ENCODE peak calls at places on chromosomes 5 and 9, in four cellular contexts. S, Y, G and U are unnamed samples.

GRCh38 chr9:78073722-78074121 is 42.1 kb upstream of the GNAQ start:
- DNase-seq in S (no peak), Y (no peak), G (no peak), U (no peak)

GRCh38 chr9:131836607-131837315 is 96.9 kb upstream of the RAPGEF1 start:
- DNase-seq in S (no peak), Y (no peak), G (no peak), U (no peak)

GRCh38 chr9:38205279-38205678 is 136.3 kb upstream of the SHB start:
- DNase-seq in S (no peak), Y (no peak), G (no peak), U (no peak)

GRCh38 chr5:18744990-18745590 is 1110.8 kb downstream of the TAF11L14 start:
- DNase-seq in S (no peak), Y (no peak), G (no peak), U (no peak)

GRCh38 chr5:77627869-77628674 is 10.4 kb downstream of the OTP start:
- DNase-seq in S (peak; percentile 77), Y (no peak), G (no peak), U (no peak)

GRCh38 chr5:19880430-19880829 is 107.6 kb downstream of the CDH18 start:
- DNase-seq in S (no peak), Y (no peak), G (no peak), U (no peak)

GRCh38 chr5:123543438-123543837 is 31.5 kb downstream of the CSNK1G3 start:
- DNase-seq in S (no peak), Y (no peak), G (no peak), U (no peak)

GRCh38 chr9:97954550-97954989 is 16.6 kb upstream of the HEMGN start:
- DNase-seq in S (peak; percentile 80), Y (no peak), G (peak; percentile 17), U (peak; percentile 24)

GRCh38 chr5:115379622-115380344 is 83.3 kb upstream of the CCDC112 start:
- DNase-seq in S (no peak), Y (no peak), G (no peak), U (no peak)

GRCh38 chr9:16532681-16533450 is 337.6 kb downstream of the BNC2 start:
- DNase-seq in S (no peak), Y (peak; percentile 91), G (no peak), U (no peak)

GRCh38 chr9:132114102-132114707 is 34.5 kb upstream of the MED27 start:
- DNase-seq in S (peak; percentile 82), Y (peak; percentile 60), G (no peak), U (peak; percentile 76)

GRCh38 chr9:92807757-92808725 is 43.4 kb upstream of the BICD2 start:
- DNase-seq in S (peak; percentile 51), Y (no peak), G (no peak), U (no peak)

GRCh38 chr9:114078781-114079156 is 669 bp upstream of the AMBP start:
- DNase-seq in S (no peak), Y (no peak), G (no peak), U (no peak)

GRCh38 chr9:71665247-71665646 is 103.1 kb downstream of the CEMIP2 start:
- DNase-seq in S (no peak), Y (no peak), G (no peak), U (no peak)

GRCh38 chr5:54454602-54455001 is 897 bp upstream of the HSPB3 start:
- DNase-seq in S (no peak), Y (no peak), G (no peak), U (no peak)

GRCh38 chr9:16328349-16328748 is 542.1 kb downstream of the BNC2 start:
- DNase-seq in S (no peak), Y (no peak), G (no peak), U (no peak)

GRCh38 chr5:180806351-180807011 is 3.9 kb upstream of the MGAT1 start:
- DNase-seq in S (no peak), Y (no peak), G (no peak), U (no peak)

GRCh38 chr5:180787711-180788431 is 14.7 kb downstream of the MGAT1 start:
- DNase-seq in S (peak; percentile 66), Y (peak; percentile 57), G (no peak), U (no peak)

GRCh38 chr9:19229725-19230355 is 653 bp upstream of the DENND4C start:
- DNase-seq in S (peak; percentile 76), Y (no peak), G (peak; percentile 21), U (no peak)

GRCh38 chr5:179878222-179879002 is 19.8 kb upstream of the MRNIP start:
- DNase-seq in S (no peak), Y (no peak), G (no peak), U (no peak)

GRCh38 chr5:179729303-179729702 is 3.3 kb upstream of the MAML1 start:
- DNase-seq in S (no peak), Y (no peak), G (no peak), U (no peak)

GRCh38 chr9:16571127-16571848 is 299.2 kb downstream of the BNC2 start:
- DNase-seq in S (no peak), Y (peak; percentile 43), G (no peak), U (no peak)

GRCh38 chr5:12848709-12849108 is 944.5 kb upstream of the CTNND2 start:
- DNase-seq in S (no peak), Y (no peak), G (no peak), U (no peak)

GRCh38 chr5:66669086-66669861 is 73.1 kb downstream of the MAST4 start:
- DNase-seq in S (no peak), Y (no peak), G (no peak), U (no peak)

GRCh38 chr5:151285683-151286082 is 17.9 kb downstream of the SLC36A3 start:
- DNase-seq in S (no peak), Y (no peak), G (no peak), U (no peak)

GRCh38 chr9:96555567-96556386 is 63.9 kb downstream of the CDC14B start:
- DNase-seq in S (no peak), Y (peak; percentile 44), G (no peak), U (no peak)

GRCh38 chr5:158807-159447 is 32.4 kb upstream of the LRRC14B start:
- DNase-seq in S (peak; percentile 35), Y (no peak), G (no peak), U (no peak)

DNA sequence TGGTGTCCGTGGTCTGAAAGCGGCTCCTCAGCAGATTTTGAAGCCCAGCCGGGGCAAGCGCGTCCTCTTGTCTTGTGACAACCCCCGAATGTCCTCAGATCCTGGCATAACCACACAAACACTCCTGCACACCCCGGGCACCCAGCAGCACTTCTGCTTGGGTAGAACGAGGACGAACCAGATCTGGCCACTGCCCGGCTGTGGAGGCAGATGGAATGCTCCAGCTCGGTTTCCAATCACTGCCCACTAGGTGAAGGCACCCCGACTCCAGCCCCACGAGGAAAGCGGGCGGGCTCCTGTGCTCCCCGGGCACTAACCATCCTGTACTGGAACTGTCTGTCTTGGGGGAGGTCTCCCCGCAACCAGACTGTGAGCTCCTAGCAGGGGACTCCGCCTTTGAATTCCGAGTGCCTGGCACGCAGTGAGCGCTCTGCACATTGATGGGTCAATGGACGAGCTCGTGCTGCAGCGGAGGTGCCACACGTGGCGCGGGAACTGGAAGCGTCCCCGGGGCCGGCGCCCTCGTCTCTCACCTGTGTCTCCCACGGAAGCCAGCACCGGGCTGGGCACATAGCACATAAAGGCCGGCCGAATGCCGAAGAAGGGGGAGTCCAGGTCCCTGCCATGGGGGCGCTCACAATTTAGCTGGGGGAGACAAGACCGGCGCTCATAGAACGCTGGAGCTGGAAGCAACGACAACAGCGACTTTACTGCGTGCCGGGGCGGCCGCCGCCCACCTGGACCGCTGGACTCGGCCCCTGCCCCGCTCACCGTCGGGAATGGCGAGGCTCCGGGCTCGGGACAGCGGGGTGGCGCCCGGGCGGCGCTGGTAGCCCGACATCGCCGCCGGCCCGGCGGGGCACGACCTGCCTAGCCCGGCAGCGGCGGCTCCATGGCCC is 608 bp downstream of the ENTR1 start:
- DNase-seq in S (no peak), Y (peak; percentile 22), G (no peak), U (no peak)
- H3K27ac ChIP-seq in S (no peak overlapping the region), Y (peak overlapping the region; percentile 74), G (peak overlapping the region; percentile 71), U (no peak overlapping the region)

DNA sequence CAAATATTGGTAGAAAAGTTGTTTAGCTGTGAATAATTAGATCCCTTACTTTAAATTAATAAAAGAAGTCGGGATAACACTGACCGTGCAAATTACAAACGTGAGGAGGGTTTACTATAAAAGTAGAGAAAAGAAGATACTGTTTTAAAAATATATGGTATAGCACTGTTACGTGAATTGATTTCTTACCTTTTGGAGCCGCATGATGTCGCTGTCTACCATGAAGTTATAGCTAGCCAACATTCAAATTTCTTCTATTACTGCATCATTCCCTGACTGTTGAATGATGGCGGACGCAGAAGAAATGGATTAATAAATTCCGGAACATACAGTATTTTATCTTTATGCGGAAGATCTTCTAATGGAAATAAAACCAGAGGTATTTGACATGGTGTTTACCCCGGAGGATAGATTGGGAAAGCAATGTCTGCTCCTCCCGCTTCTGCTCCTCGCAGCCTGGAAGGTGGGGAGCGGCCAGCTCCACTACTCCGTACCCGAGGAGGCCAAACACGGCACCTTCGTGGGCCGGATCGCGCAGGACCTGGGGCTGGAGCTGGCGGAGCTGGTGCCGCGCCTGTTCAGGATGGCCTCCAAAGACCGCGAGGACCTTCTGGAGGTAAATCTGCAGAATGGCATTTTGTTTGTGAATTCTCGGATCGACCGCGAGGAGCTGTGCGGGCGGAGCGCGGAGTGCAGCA is at the start of gene PCDHA6:
- DNase-seq in S (no peak), Y (no peak), G (no peak), U (no peak)
- H3K14ac ChIP-seq in S (peak within 1 kb of the TSS; percentile 76), Y (no peak within 1 kb of the TSS), G (no peak within 1 kb of the TSS), U (peak within 1 kb of the TSS; percentile 82)

GRCh38 chr5:124580925-124581821 is 165.3 kb downstream of the ZNF608 start:
- DNase-seq in S (peak; percentile 96), Y (no peak), G (peak; percentile 90), U (peak; percentile 79)

GRCh38 chr5:124583469-124584350 is 162.7 kb downstream of the ZNF608 start:
- DNase-seq in S (no peak), Y (peak; percentile 95), G (no peak), U (no peak)

GRCh38 chr5:124584991-124585715 is 161.3 kb downstream of the ZNF608 start:
- DNase-seq in S (no peak), Y (peak; percentile 31), G (no peak), U (no peak)

GRCh38 chr5:124580512-124580911 is 165.9 kb downstream of the ZNF608 start:
- DNase-seq in S (no peak), Y (no peak), G (no peak), U (no peak)

DNA sequence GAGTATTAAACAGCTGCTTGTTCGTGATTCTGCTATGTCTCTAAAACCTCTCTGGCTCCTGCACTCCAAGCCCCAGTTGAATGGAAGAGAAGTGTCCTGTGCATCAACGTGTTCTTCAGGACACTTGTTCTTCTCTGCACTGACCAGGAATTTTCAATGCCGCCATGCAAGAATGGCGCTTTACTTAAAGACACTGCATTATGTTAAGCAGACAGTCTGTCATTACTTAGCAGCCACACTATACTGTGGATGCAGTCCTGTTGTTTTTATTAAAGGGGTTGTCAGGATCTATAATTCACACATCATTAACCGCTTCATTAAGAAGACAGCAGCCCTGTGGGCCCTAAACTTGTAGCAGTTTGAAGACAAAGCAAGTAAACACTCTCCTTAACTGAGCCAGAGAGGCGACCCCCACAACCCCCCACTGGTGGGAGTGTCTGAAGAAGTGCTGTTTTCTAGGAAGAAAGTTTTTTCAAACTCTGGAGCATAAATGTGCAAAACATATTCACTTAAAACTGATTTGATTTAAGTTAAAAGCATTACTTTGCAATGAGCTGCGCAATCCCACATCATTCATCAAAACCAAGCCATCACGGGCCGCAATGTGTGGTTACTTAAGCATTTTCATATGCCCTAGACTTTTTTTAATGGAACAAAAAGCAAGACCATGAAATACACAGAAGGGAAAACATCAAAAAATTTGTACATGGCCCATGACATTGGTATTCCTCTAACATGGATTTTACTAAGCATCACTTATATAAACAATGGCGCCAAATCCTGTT is 164.4 kb downstream of the ZNF608 start:
- DNase-seq in S (no peak), Y (peak; percentile 36), G (no peak), U (no peak)
- H3K27ac ChIP-seq in S (no peak overlapping the region), Y (no peak overlapping the region), G (peak overlapping the region; percentile 65), U (peak overlapping the region; percentile 96)

DNA sequence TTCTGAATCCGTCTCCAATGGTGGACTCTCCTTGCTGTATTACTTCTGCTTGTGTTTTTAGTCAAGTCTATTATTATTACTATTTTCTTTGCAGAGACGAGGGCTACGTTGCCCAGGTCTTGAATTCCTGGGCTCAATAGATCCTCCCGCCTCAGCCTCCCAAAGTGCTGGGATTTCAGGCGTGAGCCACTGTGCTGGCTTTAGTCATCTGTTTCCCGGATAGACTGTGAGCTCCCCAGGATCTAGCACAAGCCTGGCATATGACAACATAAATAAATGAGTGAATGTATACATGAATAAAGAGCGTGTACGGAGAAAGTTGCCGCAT is 439 bp upstream of the DDX46 start:
- DNase-seq in S (no peak), Y (no peak), G (no peak), U (no peak)
- H3K14ac ChIP-seq in S (peak overlapping the region; percentile 74), Y (peak overlapping the region; percentile 83), G (no peak overlapping the region), U (no peak overlapping the region)